ENCODE peak calls at places on chromosomes 16 and 17, in seven cellular contexts. U is GM19239, V is AG04450, E is H9, B is germinal center, A is heart right ventricle, Q is epithelial cell of proximal tubule. D is an unnamed sample.
A peak's percentile ranks its signal among the peaks of the same experiment; 100 is the strongest.

GRCh38 chr16:9091867-9092281 is 430 bp downstream of the HAPSTR1 start:
- DNase-seq in U (no peak), V (no peak), E (no peak), B (no peak), A (no peak), Q (no peak), D (no peak)

GRCh38 chr16:85753559-85753958 is 2.7 kb upstream of the C16orf74 start:
- DNase-seq in U (no peak), V (no peak), E (no peak), B (no peak), A (no peak), Q (no peak), D (no peak)

GRCh38 chr17:4950757-4951204 is at the start of gene ENO3:
- DNase-seq in U (no peak), V (no peak), E (peak; percentile 68), B (no peak), A (peak; percentile 64), Q (no peak), D (no peak)

GRCh38 chr16:84829168-84829965 is 9.6 kb downstream of the CRISPLD2 start:
- DNase-seq in U (no peak), V (peak; percentile 79), E (no peak), B (no peak), A (no peak), Q (peak; percentile 59), D (peak; percentile 40)

GRCh38 chr17:73552300-73553088 is 91.8 kb downstream of the SDK2 start:
- DNase-seq in U (no peak), V (no peak), E (no peak), B (no peak), A (no peak), Q (no peak), D (no peak)

GRCh38 chr17:77543779-77544178 is 403.0 kb downstream of the SEC14L1 start:
- DNase-seq in U (no peak), V (no peak), E (no peak), B (no peak), A (no peak), Q (no peak), D (no peak)

GRCh38 chr17:66087073-66087472 is 104.9 kb downstream of the CEP112 start:
- DNase-seq in U (no peak), V (no peak), E (no peak), B (no peak), A (no peak), Q (no peak), D (no peak)

GRCh38 chr16:86718118-86718517 is 139.8 kb downstream of the FOXL1 start:
- DNase-seq in U (no peak), V (no peak), E (peak; percentile 41), B (no peak), A (no peak), Q (no peak), D (peak; percentile 37)

GRCh38 chr17:77319211-77320031 is 178.7 kb downstream of the SEC14L1 start:
- DNase-seq in U (peak; percentile 63), V (no peak), E (peak; percentile 78), B (peak; percentile 45), A (peak; percentile 76), Q (no peak), D (peak; percentile 79)

GRCh38 chr16:57409870-57410585 is 5.5 kb downstream of the CCL17 start:
- DNase-seq in U (no peak), V (no peak), E (peak; percentile 38), B (no peak), A (no peak), Q (no peak), D (no peak)

GRCh38 chr16:30740364-30741251 is 7.6 kb upstream of the PHKG2 start:
- DNase-seq in U (no peak), V (no peak), E (peak; percentile 89), B (no peak), A (peak; percentile 76), Q (peak; percentile 43), D (peak; percentile 76)

GRCh38 chr16:610513-611381 is 20.0 kb upstream of the WFIKKN1 start:
- DNase-seq in U (peak; percentile 67), V (no peak), E (peak; percentile 86), B (peak; percentile 67), A (no peak), Q (no peak), D (no peak)

GRCh38 chr17:76131692-76132573 is 9.1 kb downstream of the FOXJ1 start:
- DNase-seq in U (no peak), V (no peak), E (no peak), B (no peak), A (no peak), Q (no peak), D (peak; percentile 88)

D was measured in SW480.